ENCODE peak calls at places on chromosome 12, in nine cellular contexts. V is HCT116, A is A549, O is heart left ventricle, K is NB4, S is stomach, H is H54, T is ovary, M is H1. J is an unnamed sample.

GRCh38 chr12:47770086-47770726 is 2.8 kb upstream of the SLC48A1 start:
- DNase-seq in V (no peak), A (no peak), O (no peak), K (peak; percentile 78), S (no peak), H (no peak), T (no peak), M (no peak), J (no peak)

GRCh38 chr12:113445544-113446176 is 23.5 kb downstream of the SDSL start:
- DNase-seq in V (no peak), A (no peak), O (no peak), K (peak; percentile 70), S (no peak), H (no peak), T (no peak), M (no peak), J (no peak)

GRCh38 chr12:64670856-64671639 is 60.8 kb downstream of the RASSF3 start:
- DNase-seq in V (peak; percentile 59), A (no peak), O (no peak), K (no peak), S (peak; percentile 54), H (no peak), T (no peak), M (no peak), J (no peak)

GRCh38 chr12:33484161-33484560 is 44.5 kb upstream of the SYT10 start:
- DNase-seq in V (no peak), A (no peak), O (no peak), K (no peak), S (no peak), H (no peak), T (no peak), M (no peak), J (no peak)

GRCh38 chr12:2265461-2266167 is 212.8 kb downstream of the CACNA1C start:
- DNase-seq in V (no peak), A (no peak), O (no peak), K (peak; percentile 62), S (no peak), H (no peak), T (no peak), M (no peak), J (no peak)

GRCh38 chr12:27710592-27711311 is at the start of gene MRPS35:
- DNase-seq in V (peak; percentile 80), A (peak; percentile 65), O (peak; percentile 96), K (peak; percentile 99), S (peak; percentile 92), H (peak; percentile 78), T (peak; percentile 91), M (peak; percentile 60), J (peak; percentile 94)

GRCh38 chr12:119902084-119902509 is 25.0 kb upstream of the CIT start:
- DNase-seq in V (peak; percentile 69), A (peak; percentile 82), O (no peak), K (peak; percentile 88), S (peak; percentile 66), H (peak; percentile 44), T (no peak), M (peak; percentile 21), J (peak; percentile 64)

GRCh38 chr12:26608706-26609105 is 224.3 kb downstream of the ITPR2 start:
- DNase-seq in V (no peak), A (no peak), O (no peak), K (no peak), S (no peak), H (no peak), T (no peak), M (no peak), J (no peak)

GRCh38 chr12:92786045-92786444 is 83.3 kb downstream of the PLEKHG7 start:
- DNase-seq in V (no peak), A (no peak), O (no peak), K (no peak), S (no peak), H (no peak), T (no peak), M (no peak), J (no peak)

DNA sequence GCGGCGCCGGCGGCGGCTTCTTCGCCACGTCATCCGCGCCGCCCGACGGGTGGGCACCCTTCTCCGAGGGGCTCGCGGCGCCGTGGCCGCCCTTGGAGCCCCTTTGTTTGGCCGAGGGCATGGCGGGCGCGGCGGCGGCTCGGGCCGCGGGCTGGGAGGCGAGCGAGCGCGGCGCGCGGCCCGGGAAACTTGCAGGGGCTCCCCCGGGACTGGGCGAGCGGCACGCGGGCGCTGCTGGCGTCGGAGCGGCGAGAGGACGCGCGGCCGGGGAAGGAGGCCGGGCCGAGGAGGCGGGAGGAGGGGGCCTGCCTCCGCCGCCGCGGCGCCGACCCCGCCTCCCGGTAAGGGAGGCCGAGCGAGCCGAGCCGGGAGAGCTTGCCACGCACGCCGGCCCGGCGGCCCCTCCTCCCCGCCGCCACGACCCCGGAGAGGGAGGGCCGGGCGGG is at the start of gene CKAP4:
- DNase-seq in V (no peak), A (peak; percentile 65), O (peak; percentile 87), K (peak; percentile 56), S (peak; percentile 83), H (peak; percentile 73), T (peak; percentile 85), M (no peak), J (peak; percentile 70)
- TF ChIP-seq POLR2A in V (peak; percentile 36), A (peak; percentile 68), O (peak; percentile 42), K (no peak), S (no peak), H (peak; percentile 74), T (peak; percentile 59), M (peak; percentile 32), J (no peak)

DNA sequence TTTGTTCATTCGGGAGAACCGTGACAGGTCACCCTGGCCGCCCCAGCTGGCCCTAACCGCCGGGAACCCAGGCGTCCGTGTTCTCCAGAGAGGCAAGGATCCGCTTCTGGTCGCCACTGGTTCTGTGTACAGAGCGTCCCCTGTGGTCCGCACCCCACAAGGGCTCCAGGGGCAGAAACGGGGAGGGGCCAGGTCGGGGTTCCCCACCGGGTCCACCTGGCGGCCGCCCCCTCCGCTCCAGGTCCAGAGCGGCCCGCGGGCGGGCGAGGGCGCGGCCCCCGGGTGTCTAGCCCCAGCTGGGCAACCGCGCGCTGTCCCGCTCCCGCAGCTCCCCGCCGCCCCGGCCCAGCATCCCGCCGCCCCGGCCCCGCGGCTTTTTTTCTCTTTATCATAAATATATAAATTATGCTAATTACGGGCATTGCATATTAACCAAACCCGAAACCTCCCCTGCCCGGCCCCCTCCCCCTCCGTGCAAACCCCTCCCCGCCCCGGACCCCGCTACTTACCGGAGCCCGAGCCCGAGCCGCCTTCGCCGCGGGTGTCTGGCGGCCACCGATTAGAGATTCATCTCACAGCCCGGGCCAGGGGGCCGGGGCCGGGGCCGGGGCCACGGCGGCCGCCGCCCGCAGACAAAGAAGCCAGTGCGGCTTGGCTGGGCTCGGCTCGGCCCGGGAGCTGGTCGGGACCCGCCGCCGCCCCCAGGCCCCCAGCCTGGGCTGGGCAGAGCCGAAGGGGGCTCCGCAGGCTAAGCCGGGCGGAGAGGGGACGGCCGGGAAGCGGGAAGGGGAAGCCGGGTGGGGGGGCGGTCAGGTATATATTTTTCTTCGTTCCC is 512 bp downstream of the POU6F1 start:
- DNase-seq in V (no peak), A (peak; percentile 79), O (peak; percentile 61), K (peak; percentile 55), S (peak; percentile 57), H (peak; percentile 50), T (peak; percentile 74), M (no peak), J (peak; percentile 52)
- TF ChIP-seq POLR2A in V (no peak), A (no peak), O (no peak), K (no peak), S (no peak), H (no peak), T (no peak), M (no peak), J (no peak)

GRCh38 chr12:6076776-6077700 is 47.4 kb downstream of the VWF start:
- DNase-seq in V (no peak), A (no peak), O (no peak), K (no peak), S (no peak), H (no peak), T (no peak), M (no peak), J (no peak)

GRCh38 chr12:6073426-6073825 is 51.0 kb downstream of the VWF start:
- DNase-seq in V (no peak), A (no peak), O (no peak), K (no peak), S (no peak), H (no peak), T (no peak), M (no peak), J (no peak)

GRCh38 chr12:6074394-6074793 is 50.1 kb downstream of the VWF start:
- DNase-seq in V (no peak), A (no peak), O (no peak), K (no peak), S (no peak), H (no peak), T (no peak), M (no peak), J (no peak)

GRCh38 chr12:6076340-6076739 is 48.1 kb downstream of the VWF start:
- DNase-seq in V (no peak), A (no peak), O (no peak), K (no peak), S (no peak), H (no peak), T (no peak), M (no peak), J (no peak)

DNA sequence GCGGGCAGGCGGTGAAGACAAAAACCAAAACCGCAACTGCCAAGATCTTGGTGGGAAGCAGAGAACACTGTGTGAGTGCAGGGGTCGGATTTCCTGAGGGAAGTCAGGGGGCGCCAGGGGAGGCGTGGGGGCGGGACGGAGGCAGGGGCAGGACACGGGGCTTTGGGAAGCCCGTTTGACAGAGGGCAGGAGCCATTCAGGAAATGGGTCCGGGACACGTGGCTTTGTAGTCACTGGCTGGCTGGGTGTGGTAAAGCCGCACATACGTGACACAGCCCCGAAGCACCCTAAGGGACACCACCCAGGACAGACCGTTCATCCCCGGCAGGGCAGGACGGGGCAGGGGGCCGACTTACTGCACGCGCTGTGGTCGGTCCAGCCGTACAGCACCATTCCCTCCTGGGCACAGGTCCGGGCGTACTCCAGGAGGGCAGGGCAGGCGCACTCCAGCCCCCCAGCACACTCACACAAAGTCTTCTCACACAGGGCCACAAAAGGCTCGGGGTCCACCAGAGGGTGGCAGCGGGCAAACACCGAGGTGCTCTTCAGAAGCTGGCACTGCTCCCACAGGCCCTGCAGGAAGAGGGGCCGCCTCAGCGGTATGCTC is 49.4 kb downstream of the VWF start:
- DNase-seq in V (no peak), A (no peak), O (peak; percentile 56), K (peak; percentile 59), S (peak; percentile 33), H (no peak), T (no peak), M (no peak), J (no peak)
- TF ChIP-seq POLR2A in V (no peak), A (no peak), O (no peak), K (no peak), S (no peak), H (peak; percentile 17), T (no peak), M (no peak), J (no peak)

DNA sequence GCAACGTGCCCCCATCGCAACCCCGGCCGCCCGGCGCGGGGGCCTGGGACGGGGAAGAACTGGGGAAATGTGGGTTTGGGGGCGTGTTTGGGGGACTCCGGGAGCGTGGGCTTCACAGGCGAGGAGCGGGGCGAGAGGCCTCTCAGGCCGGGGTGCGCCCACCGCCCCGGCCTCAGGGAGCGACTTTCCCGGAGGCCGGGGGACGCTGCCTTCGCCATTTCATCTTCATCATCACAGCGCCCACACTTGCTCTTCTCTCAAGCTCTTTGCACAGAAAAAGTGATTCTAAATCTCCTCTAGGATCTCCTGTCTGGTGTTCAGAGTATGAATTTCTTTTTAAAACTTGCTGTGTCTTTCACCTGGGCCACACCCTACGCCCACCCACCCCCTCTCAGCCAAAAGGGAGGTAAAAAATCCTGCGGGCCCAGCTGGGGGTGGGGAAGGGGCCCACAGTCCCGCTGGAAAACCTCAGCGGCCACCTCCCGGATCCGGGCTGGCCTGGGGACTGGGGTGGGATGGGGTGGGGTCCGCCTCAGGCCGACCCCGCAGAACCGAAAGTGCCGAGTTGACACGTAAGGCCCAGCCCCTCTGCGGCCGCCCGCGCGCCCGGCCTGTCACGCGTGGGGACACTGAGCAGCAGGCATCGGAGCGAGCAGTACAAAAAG is 7.4 kb downstream of the CDKN1B start:
- DNase-seq in V (no peak), A (peak; percentile 42), O (no peak), K (no peak), S (no peak), H (no peak), T (no peak), M (no peak), J (no peak)
- TF ChIP-seq POLR2A in V (no peak), A (no peak), O (no peak), K (no peak), S (no peak), H (no peak), T (no peak), M (no peak), J (no peak)

J was measured in testis.